ENCODE peak calls at places on chromosomes 4 and X, in four cellular contexts. D, T, W and J are unnamed samples.

GRCh38 chr4:127782025-127782274 is 172 bp upstream of the HSPA4L start:
- DNase-seq in D (no peak), T (no peak), W (peak; percentile 89), J (peak; percentile 82)

GRCh38 chr4:101730291-101731117 is 60.0 kb upstream of the BANK1 start:
- DNase-seq in D (peak; percentile 38), T (no peak), W (peak; percentile 85), J (peak; percentile 23)

GRCh38 chrX:125736008-125736729 is 416.5 kb downstream of the TEX13C start:
- DNase-seq in D (no peak), T (no peak), W (no peak), J (no peak)

GRCh38 chr4:153466637-153467153 is 535 bp downstream of the TMEM131L start:
- DNase-seq in D (no peak), T (no peak), W (peak; percentile 78), J (no peak)

GRCh38 chr4:27791640-27792039 is 931.0 kb downstream of the STIM2 start:
- DNase-seq in D (no peak), T (no peak), W (no peak), J (no peak)

GRCh38 chr4:15873117-15873516 is 65.4 kb downstream of the FGFBP1 start:
- DNase-seq in D (no peak), T (no peak), W (no peak), J (no peak)

GRCh38 chrX:44474410-44474809 is 68.2 kb downstream of the FUNDC1 start:
- DNase-seq in D (no peak), T (no peak), W (no peak), J (no peak)

GRCh38 chr4:112140536-112140935 is 4.7 kb upstream of the FAM241A start:
- DNase-seq in D (no peak), T (no peak), W (no peak), J (no peak)

GRCh38 chr4:128060130-128060619 is 937 bp upstream of the LARP1B start:
- DNase-seq in D (no peak), T (no peak), W (no peak), J (no peak)

GRCh38 chr4:21775703-21776102 is 172.9 kb downstream of the KCNIP4 start:
- DNase-seq in D (no peak), T (no peak), W (no peak), J (no peak)

GRCh38 chr4:148044889-148045352 is 313.0 kb downstream of the ARHGAP10 start:
- DNase-seq in D (no peak), T (no peak), W (peak; percentile 69), J (no peak)

GRCh38 chrX:47484885-47485284 is 1.9 kb upstream of the ZNF41 start:
- DNase-seq in D (no peak), T (no peak), W (peak; percentile 68), J (no peak)

DNA sequence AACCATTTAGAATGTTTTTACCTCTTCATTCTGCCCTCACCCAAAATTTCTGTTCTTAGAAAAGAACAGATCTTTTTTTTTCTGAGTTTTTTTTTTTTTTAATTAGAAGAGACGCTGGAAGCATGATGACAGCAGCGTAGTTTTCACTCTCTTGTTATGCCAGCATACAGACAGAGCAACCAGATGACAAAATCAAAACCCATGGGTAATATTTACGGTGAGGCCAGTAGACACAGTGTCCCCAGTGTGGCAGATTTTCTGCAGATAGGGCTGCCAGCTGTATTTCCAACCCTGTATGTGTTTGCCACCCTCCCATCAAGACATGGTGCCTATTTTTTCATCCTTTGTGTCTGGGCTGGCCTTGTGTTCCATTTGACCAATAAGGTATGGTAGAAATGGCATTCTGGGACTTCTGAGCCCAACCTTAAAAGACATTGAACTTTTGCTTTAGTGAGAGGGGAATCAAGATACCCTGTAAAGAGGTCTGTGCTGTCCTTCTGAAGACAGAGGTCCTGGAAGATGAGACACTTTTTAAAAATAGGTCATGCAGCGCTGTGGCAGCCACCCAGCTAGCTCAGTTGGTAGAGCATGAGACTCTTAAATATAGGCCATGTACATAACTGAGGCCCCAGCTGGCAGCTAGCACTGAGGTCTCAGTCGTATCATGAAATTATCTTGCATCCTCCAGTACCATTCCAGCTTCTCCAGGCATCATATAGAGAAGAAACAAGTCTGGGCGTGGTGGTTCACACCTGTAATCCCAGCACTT is 6.7 kb upstream of the ZNF41 start:
- DNase-seq in D (no peak), T (no peak), W (no peak), J (no peak)
- H3K27ac ChIP-seq in D (no peak overlapping the region), T (no peak overlapping the region), W (no peak overlapping the region), J (no peak overlapping the region)

DNA sequence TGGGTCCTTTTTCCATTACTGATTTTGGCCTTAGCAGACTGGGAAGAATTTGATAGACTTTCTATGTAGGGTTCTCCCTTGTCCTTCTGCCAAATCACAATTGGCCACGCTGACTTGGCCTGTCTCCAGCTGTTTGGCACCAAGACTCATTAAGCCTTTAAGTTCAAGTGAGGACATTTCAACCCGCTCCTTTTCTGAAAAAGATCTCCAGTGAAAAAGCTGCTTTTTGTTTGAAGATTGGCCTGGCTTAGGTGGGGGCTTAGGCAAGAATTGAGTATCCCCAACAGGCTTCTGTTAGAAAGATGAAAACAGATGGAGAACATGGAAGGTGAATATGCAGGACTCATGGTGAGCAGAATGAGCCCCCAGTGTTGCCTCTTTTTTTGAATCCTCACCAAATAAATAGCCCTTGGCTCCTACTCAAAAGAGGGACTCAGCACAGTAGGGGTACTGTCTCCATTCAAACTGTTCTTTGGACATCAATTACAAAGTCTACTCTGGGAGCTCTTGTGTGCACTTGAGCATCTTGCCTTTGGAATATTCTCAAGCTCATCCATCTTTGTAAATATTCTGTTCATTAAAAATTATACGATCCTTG is 28.4 kb upstream of the LIMCH1 start:
- DNase-seq in D (no peak), T (no peak), W (no peak), J (no peak)
- H3K27ac ChIP-seq in D (no peak overlapping the region), T (no peak overlapping the region), W (no peak overlapping the region), J (no peak overlapping the region)

DNA sequence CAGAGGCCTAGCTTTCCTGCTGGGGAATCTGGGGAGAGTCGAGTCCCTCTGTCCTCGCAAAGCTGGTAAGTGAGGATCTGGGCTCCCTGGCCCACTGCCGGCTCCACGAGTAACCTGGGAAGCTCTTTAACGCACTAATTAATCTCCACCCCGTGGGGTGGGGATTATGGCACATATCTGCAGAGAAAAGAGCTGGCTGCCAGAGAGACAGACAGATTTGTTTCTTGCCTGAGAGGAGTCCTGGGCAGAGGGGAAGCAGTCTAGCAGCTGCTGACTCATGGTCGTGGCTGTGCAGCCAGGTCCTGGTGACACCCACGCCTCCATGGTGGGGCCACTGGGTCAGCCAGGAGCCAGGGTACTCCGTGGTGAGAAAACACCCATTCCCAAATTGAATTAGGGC is 14.0 kb downstream of the SORCS2 start:
- DNase-seq in D (no peak), T (no peak), W (no peak), J (no peak)
- H3K27ac ChIP-seq in D (peak overlapping the region; percentile 17), T (no peak overlapping the region), W (no peak overlapping the region), J (no peak overlapping the region)

GRCh38 chr4:160724063-160724462 is 1439.7 kb downstream of the FSTL5 start:
- DNase-seq in D (no peak), T (no peak), W (no peak), J (no peak)
- H3K27ac ChIP-seq in D (no peak overlapping the region), T (no peak overlapping the region), W (no peak overlapping the region), J (no peak overlapping the region)

DNA sequence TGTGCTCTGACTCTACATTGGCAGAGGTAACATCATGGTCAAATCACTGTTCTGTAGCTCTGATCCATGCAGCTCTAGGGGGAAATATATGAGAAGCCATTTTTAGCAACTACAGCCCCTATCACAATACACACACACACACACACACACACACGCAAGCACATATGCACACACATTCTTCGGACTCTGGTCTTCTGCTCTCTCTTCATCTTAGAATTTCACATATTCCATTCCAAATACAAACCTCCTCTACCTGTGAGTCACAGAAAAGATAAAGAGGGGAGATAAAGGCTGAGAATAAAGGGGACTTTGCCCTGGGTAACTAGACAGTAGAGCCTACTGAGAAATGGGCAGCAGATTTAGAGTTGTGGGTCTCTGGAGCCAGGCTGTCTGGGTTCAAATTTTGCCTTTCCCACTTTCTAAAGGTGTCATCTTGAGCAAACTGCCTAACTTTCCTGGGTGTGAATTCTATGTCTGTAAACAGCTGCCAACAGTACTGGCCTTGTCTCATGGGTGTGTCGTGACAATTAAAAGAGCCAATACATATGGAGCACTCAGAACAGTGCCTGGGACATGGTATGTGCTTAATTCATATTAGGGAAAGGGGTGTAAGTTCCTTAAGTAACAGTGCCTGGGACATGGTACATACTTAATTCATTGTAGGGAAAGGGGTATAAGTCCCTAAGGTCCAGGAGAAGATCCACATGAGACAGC is 11.6 kb upstream of the RASL11B start:
- DNase-seq in D (no peak), T (no peak), W (no peak), J (no peak)
- H3K27ac ChIP-seq in D (no peak overlapping the region), T (no peak overlapping the region), W (no peak overlapping the region), J (no peak overlapping the region)

DNA sequence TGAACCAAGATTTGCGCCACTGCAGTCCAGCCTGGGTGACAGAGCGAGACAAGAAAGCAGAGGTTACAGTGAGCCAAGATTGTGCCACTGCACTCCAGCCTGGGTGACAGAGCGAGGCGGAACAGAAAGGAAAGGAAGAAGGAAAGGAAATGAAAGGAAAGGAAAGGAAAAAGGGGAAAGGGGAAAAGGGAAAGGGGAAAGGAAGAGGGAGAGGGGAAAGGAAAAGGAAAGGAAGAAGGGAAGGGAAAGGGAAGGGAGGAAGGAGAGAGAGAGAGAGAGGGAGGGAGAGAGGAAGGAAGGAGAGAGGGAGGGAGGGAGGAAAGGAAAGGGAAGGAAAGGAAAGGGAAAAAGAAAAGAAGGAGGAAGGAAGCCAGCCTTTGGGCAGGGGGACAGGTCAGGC is 76.6 kb downstream of the PRKX start:
- DNase-seq in D (no peak), T (no peak), W (no peak), J (no peak)
- H3K27ac ChIP-seq in D (no peak overlapping the region), T (no peak overlapping the region), W (no peak overlapping the region), J (no peak overlapping the region)

DNA sequence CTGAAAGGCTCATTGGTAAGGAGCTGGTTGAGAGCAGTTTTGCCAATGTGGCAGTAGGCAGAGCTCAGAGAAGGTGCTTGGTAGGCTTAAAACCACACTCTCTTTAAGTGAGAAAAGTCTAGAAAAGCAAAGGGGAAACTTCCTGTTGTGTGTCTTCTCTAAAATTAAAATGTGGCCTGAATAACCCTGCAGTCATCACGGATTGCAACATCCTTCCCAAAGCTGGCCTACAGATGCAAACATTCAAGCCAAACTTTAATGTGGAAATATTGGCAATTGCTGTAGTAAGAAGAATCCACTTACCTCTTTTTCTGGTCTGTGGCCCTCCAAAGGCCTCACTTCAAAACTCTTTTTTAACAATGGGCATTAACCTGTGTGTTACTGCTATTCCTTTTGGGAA is 348.5 kb downstream of the OPHN1 start:
- DNase-seq in D (no peak), T (no peak), W (no peak), J (no peak)
- H3K27ac ChIP-seq in D (no peak overlapping the region), T (no peak overlapping the region), W (no peak overlapping the region), J (no peak overlapping the region)

DNA sequence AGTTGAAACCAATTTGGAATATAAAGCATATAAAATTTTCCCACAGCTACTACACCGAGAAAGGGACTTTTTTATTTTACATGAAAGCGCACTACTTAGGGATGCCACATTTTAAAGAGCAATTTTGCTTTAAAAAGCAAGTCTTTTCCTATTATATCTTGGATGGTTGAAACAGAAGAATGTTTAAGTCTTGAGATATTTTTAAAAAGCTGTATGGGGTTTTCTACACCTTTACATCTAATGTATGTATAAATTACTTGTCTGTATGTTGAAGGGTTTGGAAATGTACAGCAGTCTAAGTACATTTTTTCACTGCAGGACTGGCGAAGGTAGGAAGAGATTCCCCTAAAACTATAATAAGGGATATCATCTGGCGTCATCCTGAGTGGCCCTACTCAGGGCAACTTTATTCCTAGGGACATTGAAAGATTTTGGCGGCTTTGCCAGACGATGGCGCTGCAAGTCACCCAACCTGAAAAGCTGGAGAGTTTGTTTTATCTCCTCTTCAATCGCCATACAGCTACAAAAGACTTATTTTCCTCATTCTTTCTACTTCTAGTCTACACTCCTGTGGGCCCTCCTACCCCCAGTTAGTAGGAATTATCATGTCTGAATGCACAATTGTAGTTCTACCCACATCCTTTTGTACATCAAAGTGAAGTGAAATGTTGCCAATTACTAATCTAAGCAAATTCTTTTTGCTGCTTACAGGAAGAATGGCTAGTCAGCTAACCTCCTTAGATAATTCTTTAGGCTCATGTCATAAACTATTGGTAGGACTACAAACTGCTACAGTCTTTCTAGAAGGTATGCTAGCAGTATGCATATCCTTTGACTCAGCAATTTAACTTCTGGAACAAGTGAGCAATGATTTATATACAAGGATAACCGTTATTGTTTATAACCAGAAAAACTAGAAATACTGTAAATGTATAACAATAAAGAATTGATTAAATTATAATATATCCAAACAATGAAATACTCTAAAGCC is 781 bp upstream of the NEK1 start:
- DNase-seq in D (peak; percentile 60), T (peak; percentile 55), W (peak; percentile 81), J (peak; percentile 45)
- H3K27ac ChIP-seq in D (peak overlapping the region; percentile 75), T (peak overlapping the region; percentile 97), W (peak overlapping the region; percentile 72), J (peak overlapping the region; percentile 94)